ENCODE peak calls at places on chromosomes 11 and 22, in ten cellular contexts. P is fibroblast of the aortic adventitia, J is activated B cell treated with CpG ODN at 0.5 μM for 24 hours, V is PC-3, E is endodermal cell, Y is stomach, G is Panc1, Z is dorsolateral prefrontal cortex, K is lower leg skin, B is progenitor cell of endocrine pancreas. X is an unnamed sample.

GRCh38 chr22:19962246-19962908 is 20.8 kb upstream of the TXNRD2 start:
- DNase-seq in P (peak), J (no peak), V (peak), E (peak), Y (peak), G (no peak), Z (no peak), K (peak), B (peak), X (no peak)

GRCh38 chr22:47188337-47189055 is 426.0 kb downstream of the TBC1D22A start:
- DNase-seq in P (no peak), J (no peak), V (no peak), E (peak), Y (no peak), G (no peak), Z (no peak), K (peak), B (no peak), X (no peak)

GRCh38 chr22:19853879-19854777 is 546 bp downstream of the GNB1L start:
- DNase-seq in P (no peak), J (no peak), V (no peak), E (peak), Y (peak), G (no peak), Z (no peak), K (peak), B (no peak), X (no peak)

GRCh38 chr11:16402654-16403447 is 46.5 kb upstream of the SOX6 start:
- DNase-seq in P (no peak), J (no peak), V (no peak), E (peak), Y (no peak), G (no peak), Z (no peak), K (no peak), B (no peak), X (no peak)

GRCh38 chr11:114296190-114296978 is at the start of gene NNMT:
- DNase-seq in P (peak), J (no peak), V (peak), E (peak), Y (peak), G (no peak), Z (no peak), K (peak), B (no peak), X (no peak)

GRCh38 chr11:26849009-26849408 is 127.1 kb upstream of the SLC5A12 start:
- DNase-seq in P (peak), J (no peak), V (no peak), E (no peak), Y (no peak), G (no peak), Z (peak), K (no peak), B (no peak), X (no peak)

GRCh38 chr11:128530119-128531091 is 57.0 kb downstream of the ETS1 start:
- DNase-seq in P (peak), J (no peak), V (peak), E (no peak), Y (peak), G (no peak), Z (no peak), K (no peak), B (no peak), X (no peak)

GRCh38 chr11:70530629-70531185 is 132.4 kb downstream of the CTTN start:
- DNase-seq in P (no peak), J (no peak), V (no peak), E (no peak), Y (no peak), G (no peak), Z (no peak), K (no peak), B (no peak), X (no peak)

GRCh38 chr11:33734441-33735165 is 1.6 kb downstream of the CD59 start:
- DNase-seq in P (peak), J (no peak), V (peak), E (no peak), Y (peak), G (no peak), Z (peak), K (no peak), B (no peak), X (no peak)

GRCh38 chr22:23386822-23387580 is 193.1 kb downstream of the IGLL1 start:
- DNase-seq in P (no peak), J (no peak), V (no peak), E (no peak), Y (no peak), G (no peak), Z (no peak), K (peak), B (no peak), X (no peak)

GRCh38 chr11:116960916-116961315 is 123.5 kb upstream of the APOA1 start:
- DNase-seq in P (peak), J (no peak), V (peak), E (peak), Y (no peak), G (no peak), Z (no peak), K (no peak), B (no peak), X (no peak)

GRCh38 chr11:76764941-76765340 is 18.2 kb upstream of the TSKU start:
- DNase-seq in P (no peak), J (no peak), V (no peak), E (no peak), Y (no peak), G (no peak), Z (no peak), K (no peak), B (no peak), X (no peak)

GRCh38 chr11:74449369-74449931 is 17.9 kb downstream of the KCNE3 start:
- DNase-seq in P (peak), J (peak), V (peak), E (peak), Y (peak), G (peak), Z (peak), K (peak), B (no peak), X (no peak)

GRCh38 chr11:57546869-57547518 is 9.6 kb downstream of the SMTNL1 start:
- DNase-seq in P (no peak), J (no peak), V (peak), E (peak), Y (no peak), G (no peak), Z (no peak), K (no peak), B (no peak), X (no peak)

GRCh38 chr11:131504199-131504949 is 134.0 kb downstream of the NTM start:
- DNase-seq in P (no peak), J (no peak), V (peak), E (peak), Y (peak), G (no peak), Z (peak), K (no peak), B (no peak), X (no peak)

GRCh38 chr11:1853376-1854131 is 670 bp downstream of the LSP1 start:
- DNase-seq in P (no peak), J (no peak), V (no peak), E (no peak), Y (no peak), G (no peak), Z (no peak), K (no peak), B (no peak), X (no peak)

GRCh38 chr11:62880231-62880802 is 379 bp upstream of the SLC3A2 start:
- DNase-seq in P (peak), J (no peak), V (peak), E (no peak), Y (no peak), G (no peak), Z (no peak), K (no peak), B (no peak), X (no peak)

GRCh38 chr11:128568166-128568778 is 19.1 kb downstream of the ETS1 start:
- DNase-seq in P (no peak), J (no peak), V (no peak), E (peak), Y (no peak), G (no peak), Z (no peak), K (no peak), B (no peak), X (no peak)

DNA sequence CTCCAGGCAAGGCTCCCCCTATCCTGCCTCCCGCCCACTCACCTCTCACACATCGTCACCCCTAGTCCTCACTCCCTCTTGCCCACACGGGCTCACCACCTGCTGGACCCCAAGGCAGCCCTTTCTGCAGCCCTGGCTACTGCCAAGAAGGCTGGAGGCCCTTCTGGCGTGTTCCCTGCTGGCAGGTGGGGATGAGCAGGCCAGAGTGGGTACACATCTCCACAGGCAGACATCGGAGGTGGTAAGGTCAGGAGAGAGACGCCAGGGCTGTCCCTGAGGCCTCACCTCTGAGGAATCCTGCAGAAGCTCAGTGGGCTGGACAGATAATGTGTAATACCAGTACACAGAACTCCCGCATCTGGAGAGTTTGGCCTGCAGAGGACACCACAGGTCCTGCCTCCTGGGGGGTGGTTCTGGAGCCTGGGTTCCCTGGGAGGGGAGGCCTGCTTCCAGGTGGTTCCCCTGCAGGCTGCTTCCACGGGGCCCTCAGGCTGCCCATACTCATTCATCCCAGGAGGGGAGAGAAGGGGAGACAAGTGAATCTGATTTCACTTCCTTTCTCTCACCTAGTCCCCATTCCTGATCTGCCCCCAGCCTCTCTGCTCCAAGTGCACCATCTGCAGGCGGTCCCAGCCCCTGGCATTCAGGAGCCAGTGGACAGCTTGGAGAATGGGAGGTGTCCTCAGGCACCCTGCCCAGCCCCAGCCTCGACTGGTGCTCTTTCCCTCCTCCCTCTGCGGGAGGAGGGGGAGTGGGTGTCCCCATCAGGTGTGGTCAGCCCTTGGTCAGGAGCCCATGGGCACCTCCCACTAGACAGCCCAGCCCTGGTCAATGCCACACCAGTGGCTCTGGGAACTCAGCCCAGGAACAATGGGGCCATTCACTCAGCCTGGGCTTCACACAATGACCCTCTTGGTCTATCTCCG is 6.1 kb upstream of the CHST1 start:
- DNase-seq in P (no peak), J (no peak), V (no peak), E (no peak), Y (no peak), G (no peak), Z (no peak), K (no peak), B (no peak), X (no peak)
- TF ChIP-seq CTCF in P (no peak), J (no peak), V (no peak), E (peak), Y (no peak), G (no peak), Z (no peak), K (no peak), B (no peak), X (no peak)

DNA sequence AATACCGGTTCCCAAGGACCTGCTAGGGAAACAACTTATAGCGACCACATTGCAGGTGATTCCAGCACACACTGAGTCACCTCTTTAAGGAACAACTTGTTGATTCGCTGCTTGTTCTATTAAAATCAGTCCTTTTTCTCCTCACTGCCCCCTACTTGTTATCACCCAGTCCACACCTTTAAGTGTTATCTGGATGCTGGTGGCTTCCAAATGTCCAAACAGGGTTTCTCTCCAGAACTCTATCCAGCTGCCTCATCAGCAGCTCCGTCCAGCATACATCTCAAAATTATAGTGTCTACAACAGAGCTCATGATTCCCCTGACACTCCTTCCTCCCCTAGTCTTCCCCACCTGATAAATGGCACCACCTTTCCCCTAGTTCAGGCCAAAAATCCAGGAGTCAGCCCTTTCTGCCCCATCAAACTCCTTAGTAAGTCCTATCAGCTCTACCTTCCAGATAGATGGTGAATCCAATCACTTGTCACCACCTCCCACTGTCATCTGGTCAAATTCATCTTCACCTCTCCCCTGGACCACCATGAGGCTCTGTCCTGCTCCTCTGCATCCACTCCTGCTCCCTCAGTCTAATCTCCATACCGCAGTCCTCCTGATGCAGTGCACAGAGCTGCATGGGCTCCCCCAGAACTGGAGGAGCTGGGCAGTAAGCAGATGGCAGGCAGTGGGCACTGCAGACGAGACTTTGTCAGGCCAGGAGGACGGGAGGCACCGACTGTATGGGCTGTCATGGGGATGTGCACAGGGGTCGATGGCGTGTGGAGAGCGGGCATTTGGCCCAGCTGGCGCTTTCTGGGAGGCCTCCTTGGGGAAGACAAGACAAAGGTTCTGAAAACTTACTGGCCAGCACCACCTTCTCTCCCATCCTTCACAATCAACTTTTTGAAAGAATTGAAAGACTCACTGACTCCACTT is 19.3 kb downstream of the IL10RA start:
- DNase-seq in P (no peak), J (no peak), V (no peak), E (no peak), Y (no peak), G (no peak), Z (no peak), K (peak), B (no peak), X (no peak)
- TF ChIP-seq CTCF in P (no peak), J (no peak), V (no peak), E (peak), Y (no peak), G (no peak), Z (no peak), K (no peak), B (no peak), X (no peak)

DNA sequence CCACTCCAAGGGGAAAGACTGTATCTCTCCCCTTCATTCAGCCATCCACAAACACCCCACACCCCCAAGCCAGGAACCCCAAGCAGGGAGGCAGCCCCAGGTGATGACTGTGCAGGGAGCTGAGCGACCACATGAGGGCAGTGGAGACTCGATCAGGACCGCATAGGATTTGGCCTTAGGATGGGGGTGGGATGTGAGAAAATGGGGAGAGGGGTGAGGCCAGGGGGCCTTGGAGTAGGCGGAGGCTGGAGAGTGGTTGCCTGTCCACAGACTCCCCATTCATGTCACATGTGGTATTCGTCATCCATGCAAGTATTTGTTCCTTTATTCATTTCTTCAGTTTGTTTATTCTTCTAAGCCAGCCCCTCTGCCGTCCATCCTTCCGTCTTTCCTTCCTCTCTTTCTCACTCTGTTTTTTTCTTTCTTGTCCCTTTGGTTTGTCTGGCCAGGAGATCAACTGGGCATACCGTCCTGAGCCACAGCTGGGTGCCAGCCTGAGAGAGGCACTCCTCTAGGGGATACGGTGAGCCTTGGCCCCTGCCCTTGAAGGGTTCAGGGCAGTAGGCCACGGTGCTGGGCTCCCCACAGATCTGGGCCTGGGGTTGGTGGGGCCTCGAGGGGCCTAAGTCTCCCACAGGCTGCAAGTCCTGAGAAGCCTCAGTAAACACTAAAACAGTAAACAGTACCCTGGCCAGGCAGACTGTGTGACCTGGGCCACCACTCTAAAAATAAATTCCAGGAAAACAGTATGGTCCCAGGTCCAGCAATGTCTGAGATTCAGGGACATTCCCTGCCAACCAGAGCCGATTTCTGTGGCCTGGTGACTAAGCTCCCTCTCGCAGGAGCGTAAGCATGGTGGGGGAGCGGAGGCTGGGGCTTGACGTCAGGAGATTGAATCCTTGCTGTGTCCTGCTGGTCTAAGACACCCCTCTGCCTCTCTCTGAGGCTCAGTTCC is 2.5 kb upstream of the RHOD start:
- DNase-seq in P (peak), J (no peak), V (peak), E (peak), Y (peak), G (no peak), Z (peak), K (no peak), B (peak), X (no peak)
- TF ChIP-seq CTCF in P (peak), J (no peak), V (peak), E (peak), Y (peak), G (peak), Z (peak), K (no peak), B (peak), X (peak)

GRCh38 chr11:61671527-61671926 is 8.7 kb upstream of the DAGLA start:
- DNase-seq in P (no peak), J (no peak), V (peak), E (peak), Y (no peak), G (no peak), Z (no peak), K (no peak), B (no peak), X (no peak)
- TF ChIP-seq CTCF in P (no peak), J (no peak), V (peak), E (peak), Y (no peak), G (no peak), Z (no peak), K (no peak), B (peak), X (no peak)

GRCh38 chr11:83092488-83093384 is 21.0 kb upstream of the RAB30 start:
- DNase-seq in P (peak), J (no peak), V (peak), E (no peak), Y (peak), G (no peak), Z (no peak), K (no peak), B (no peak), X (no peak)

GRCh38 chr11:83088965-83089364 is 17.3 kb upstream of the RAB30 start:
- DNase-seq in P (no peak), J (no peak), V (no peak), E (no peak), Y (no peak), G (no peak), Z (no peak), K (no peak), B (no peak), X (no peak)

GRCh38 chr11:83087035-83087434 is 15.3 kb upstream of the RAB30 start:
- DNase-seq in P (peak), J (no peak), V (peak), E (no peak), Y (no peak), G (no peak), Z (no peak), K (no peak), B (no peak), X (no peak)
- TF ChIP-seq CTCF in P (peak), J (no peak), V (peak), E (peak), Y (peak), G (peak), Z (no peak), K (no peak), B (peak), X (no peak)

GRCh38 chr11:64866173-64866491 is 12.3 kb downstream of the EHD1 start:
- DNase-seq in P (no peak), J (no peak), V (no peak), E (no peak), Y (no peak), G (no peak), Z (no peak), K (no peak), B (no peak), X (no peak)

GRCh38 chr11:64864135-64864472 is 14.3 kb downstream of the EHD1 start:
- DNase-seq in P (no peak), J (no peak), V (no peak), E (no peak), Y (no peak), G (no peak), Z (no peak), K (no peak), B (no peak), X (no peak)

GRCh38 chr11:64863381-64864060 is 14.9 kb downstream of the EHD1 start:
- DNase-seq in P (peak), J (no peak), V (no peak), E (no peak), Y (no peak), G (no peak), Z (no peak), K (no peak), B (no peak), X (no peak)

GRCh38 chr11:64865286-64866172 is 12.9 kb downstream of the EHD1 start:
- DNase-seq in P (peak), J (peak), V (peak), E (no peak), Y (no peak), G (no peak), Z (no peak), K (no peak), B (no peak), X (no peak)

DNA sequence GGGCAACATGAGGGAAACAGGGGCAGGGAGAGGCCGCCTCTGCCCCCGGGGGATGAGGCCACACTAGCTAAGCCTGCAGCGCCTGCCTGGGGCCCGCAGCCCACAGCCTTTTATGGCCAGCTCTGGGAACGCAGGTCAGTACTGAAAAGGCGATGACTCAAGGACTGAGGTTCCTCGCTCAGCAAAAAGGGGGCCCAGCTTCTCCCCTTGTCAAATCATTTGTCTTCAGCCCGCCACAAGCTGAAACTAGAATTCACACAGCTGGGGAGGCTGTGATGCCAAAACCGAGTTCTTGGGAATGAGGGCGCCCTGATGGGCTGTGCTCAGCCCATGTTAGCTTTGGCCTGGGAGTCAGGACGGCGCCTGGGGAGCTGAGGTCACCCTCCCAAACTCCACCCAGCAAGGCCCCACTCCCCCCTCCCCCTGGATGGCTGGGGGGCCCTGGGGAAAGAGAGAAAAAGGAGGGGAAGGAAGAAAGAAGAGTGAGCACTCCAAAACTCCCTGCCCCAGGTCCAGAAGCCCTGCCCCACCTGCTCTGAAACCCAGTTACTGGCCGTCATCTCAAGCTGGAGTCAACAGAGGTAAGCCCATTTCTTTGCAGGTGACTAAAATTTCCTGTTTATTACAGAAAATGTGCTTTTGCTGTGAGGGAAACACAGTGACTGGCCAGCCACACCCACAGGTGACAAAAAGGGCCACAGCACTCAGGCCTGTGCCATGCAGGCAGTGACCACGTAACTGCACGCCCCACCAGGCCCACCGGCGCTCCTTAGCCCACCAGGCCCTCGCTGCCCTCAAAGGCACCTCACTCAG is 13.7 kb downstream of the EHD1 start:
- DNase-seq in P (peak), J (no peak), V (no peak), E (no peak), Y (no peak), G (no peak), Z (no peak), K (no peak), B (no peak), X (no peak)
- TF ChIP-seq CTCF in P (no peak), J (no peak), V (no peak), E (no peak), Y (no peak), G (no peak), Z (no peak), K (no peak), B (no peak), X (no peak)

X was measured in natural killer cell.